ENCODE peak calls at places on chromosome 14, in eight cellular contexts. Z is NCI-H2081; W is DND-41; F is NCI-H748 treated with DMSO at 0.1 percent for 48 hours; C is HFFc6; I is stimulated activated CD8-positive, alpha-beta memory T cell treated with anti-CD3 and anti-CD28 coated beads, Interleukin-15, amount 100 ng/mL, for 48 hours; O is nucleus accumbens; G is GM23248. V is an unnamed sample.
A peak's percentile ranks its signal among the peaks of the same experiment; 100 is the strongest.

GRCh38 chr14:69260246-69260978 is 454 bp downstream of the GALNT16 start:
- DNase-seq in G (peak; percentile 59), O (no peak), F (no peak), Z (no peak), I (no peak), W (no peak), C (no peak), V (peak; percentile 39)

GRCh38 chr14:100827751-100828447 is 2.0 kb downstream of the MEG3 start:
- DNase-seq in W (no peak), Z (peak; percentile 17), I (no peak), G (peak; percentile 80), C (peak; percentile 78), O (no peak), F (no peak), V (peak; percentile 71)

GRCh38 chr14:52014601-52015267 is 25.4 kb downstream of the RTRAF start:
- DNase-seq in I (no peak), F (no peak), W (peak; percentile 54), Z (no peak), C (no peak), O (peak; percentile 42), G (no peak), V (no peak)

GRCh38 chr14:101102875-101103274 is 199.4 kb upstream of the RTL1 start:
- DNase-seq in O (no peak), Z (no peak), F (no peak), C (no peak), W (no peak), G (no peak), I (no peak), V (no peak)

GRCh38 chr14:52131640-52132320 is 62.9 kb upstream of the NID2 start:
- DNase-seq in O (peak; percentile 60), I (peak; percentile 6), C (peak; percentile 92), G (peak; percentile 96), W (peak; percentile 87), Z (peak; percentile 90), F (peak; percentile 90), V (peak; percentile 92)

GRCh38 chr14:35197015-35197414 is 74.7 kb downstream of the PRORP start:
- DNase-seq in Z (no peak), I (no peak), O (no peak), F (no peak), W (no peak), G (peak; percentile 63), C (peak; percentile 42), V (peak; percentile 61)

GRCh38 chr14:74599201-74599809 is 12.7 kb downstream of the LTBP2 start:
- DNase-seq in Z (no peak), C (no peak), O (no peak), G (peak; percentile 46), F (no peak), I (no peak), W (no peak), V (no peak)

GRCh38 chr14:93751946-93752660 is 36.2 kb downstream of the PRIMA1 start:
- DNase-seq in G (no peak), O (peak; percentile 42), Z (no peak), I (no peak), W (no peak), F (no peak), C (no peak), V (no peak)

GRCh38 chr14:34180428-34180827 is 229.6 kb upstream of the EGLN3 start:
- DNase-seq in Z (no peak), G (no peak), W (no peak), F (peak; percentile 49), C (no peak), O (no peak), I (no peak), V (no peak)

GRCh38 chr14:66859063-66859671 is 330.1 kb upstream of the GARIN2 start:
- DNase-seq in G (no peak), Z (no peak), F (no peak), O (no peak), C (no peak), I (no peak), W (no peak), V (no peak)

GRCh38 chr14:50062438-50063039 is 53.8 kb downstream of the VCPKMT start:
- DNase-seq in I (peak; percentile 62), O (no peak), Z (no peak), F (no peak), W (peak; percentile 77), C (peak; percentile 52), G (peak; percentile 60), V (peak; percentile 89)

GRCh38 chr14:99657645-99658155 is 12.8 kb downstream of the HHIPL1 start:
- DNase-seq in O (no peak), W (no peak), F (no peak), Z (no peak), G (no peak), I (no peak), C (no peak), V (no peak)

GRCh38 chr14:74843653-74844052 is 32.3 kb downstream of the PROX2 start:
- DNase-seq in Z (no peak), O (no peak), F (no peak), W (no peak), I (no peak), G (peak; percentile 74), C (peak; percentile 48), V (no peak)

GRCh38 chr14:23653046-23653445 is 16.9 kb downstream of the DHRS2 start:
- DNase-seq in C (no peak), Z (no peak), F (no peak), G (no peak), I (no peak), W (no peak), O (no peak), V (no peak)

GRCh38 chr14:95497561-95498011 is 18.9 kb downstream of the SYNE3 start:
- DNase-seq in F (no peak), O (no peak), G (no peak), Z (no peak), C (no peak), I (no peak), W (no peak), V (no peak)

GRCh38 chr14:43135877-43136411 is 1371.1 kb downstream of the FSCB start:
- DNase-seq in O (no peak), F (no peak), I (no peak), Z (no peak), W (no peak), G (no peak), C (no peak), V (no peak)

GRCh38 chr14:33781267-33781666 is 169.6 kb downstream of the EGLN3 start:
- DNase-seq in F (no peak), W (no peak), C (peak; percentile 25), G (no peak), O (no peak), I (no peak), Z (no peak), V (no peak)

GRCh38 chr14:105143451-105144230 is 24.9 kb downstream of the JAG2 start:
- DNase-seq in Z (no peak), G (no peak), F (no peak), O (no peak), C (no peak), W (no peak), I (no peak), V (no peak)

GRCh38 chr14:52220924-52221802 is 46.3 kb upstream of the PTGDR start:
- DNase-seq in F (no peak), G (no peak), W (peak; percentile 52), I (no peak), C (no peak), Z (no peak), O (no peak), V (peak; percentile 26)

GRCh38 chr14:93936245-93936644 is 9.1 kb downstream of the FAM181A start:
- DNase-seq in O (no peak), G (peak; percentile 43), C (peak; percentile 28), I (no peak), Z (peak; percentile 11), F (peak; percentile 66), W (peak; percentile 15), V (no peak)

GRCh38 chr14:70585221-70585620 is 15.2 kb downstream of the MED6 start:
- DNase-seq in G (peak; percentile 10), W (no peak), C (peak; percentile 16), O (no peak), Z (no peak), F (no peak), I (no peak), V (no peak)

GRCh38 chr14:102196008-102196407 is 56.3 kb downstream of the WDR20 start:
- DNase-seq in G (no peak), O (no peak), Z (no peak), F (no peak), I (no peak), W (no peak), C (no peak), V (no peak)

GRCh38 chr14:52767058-52767833 is 24.2 kb downstream of the GNPNAT1 start:
- DNase-seq in O (no peak), W (no peak), G (no peak), Z (no peak), I (no peak), C (no peak), F (no peak), V (no peak)

GRCh38 chr14:104357689-104358527 is 219.5 kb downstream of the KIF26A start:
- DNase-seq in G (no peak), Z (no peak), F (no peak), W (no peak), I (no peak), C (no peak), O (no peak), V (no peak)

GRCh38 chr14:104708606-104709268 is 15.3 kb upstream of the ADSS1 start:
- DNase-seq in O (peak; percentile 39), F (peak; percentile 36), Z (peak; percentile 70), I (peak; percentile 44), G (peak; percentile 58), C (peak; percentile 40), W (peak; percentile 74), V (peak; percentile 83)

GRCh38 chr14:64960762-64961276 is 11.3 kb downstream of the RAB15 start:
- DNase-seq in W (no peak), I (no peak), C (no peak), G (no peak), Z (peak; percentile 54), O (no peak), F (no peak), V (no peak)

GRCh38 chr14:71117839-71118743 is 210.8 kb downstream of the PCNX1 start:
- DNase-seq in W (no peak), G (peak; percentile 59), C (peak; percentile 87), O (no peak), I (no peak), Z (no peak), F (no peak), V (peak; percentile 79)

GRCh38 chr14:65808390-65808789 is 395.9 kb downstream of the FUT8 start:
- DNase-seq in I (no peak), O (no peak), G (no peak), W (peak; percentile 17), C (no peak), F (no peak), Z (no peak), V (no peak)

GRCh38 chr14:100585448-100586152 is 1.6 kb downstream of the BEGAIN start:
- DNase-seq in Z (no peak), W (no peak), C (no peak), I (no peak), O (no peak), G (no peak), F (no peak), V (no peak)

GRCh38 chr14:37150414-37150813 is 22.0 kb downstream of the SLC25A21 start:
- DNase-seq in I (no peak), Z (peak; percentile 45), G (peak; percentile 63), W (no peak), C (peak; percentile 56), F (peak; percentile 84), O (no peak), V (peak; percentile 42)

GRCh38 chr14:43786066-43786762 is 720.9 kb downstream of the FSCB start:
- DNase-seq in G (no peak), W (no peak), I (no peak), Z (no peak), C (no peak), F (no peak), O (no peak), V (no peak)

GRCh38 chr14:101972126-101972785 is 7.9 kb downstream of the DYNC1H1 start:
- DNase-seq in C (peak; percentile 99), F (no peak), O (peak; percentile 10), Z (no peak), W (no peak), G (peak; percentile 100), I (no peak), V (peak; percentile 99)

GRCh38 chr14:72864712-72865365 is 29.1 kb downstream of the DPF3 start:
- DNase-seq in G (peak; percentile 47), W (no peak), C (no peak), O (no peak), Z (no peak), F (no peak), I (no peak), V (no peak)

GRCh38 chr14:75566752-75567151 is 11.7 kb upstream of the FLVCR2 start:
- DNase-seq in F (no peak), O (no peak), C (no peak), Z (no peak), W (no peak), G (no peak), I (no peak), V (no peak)

V was measured in Daoy.